ENCODE peak calls at places on chromosomes 16 and 17, in ten cellular contexts. One of them, this sample, is unnamed.

GRCh38 chr17:42118545-42118944 is 2.6 kb downstream of the KAT2A start:
- DNase-seq in AG10803: no peak
- DNase-seq in MM.1S: peak
- DNase-seq in testis: no peak
- DNase-seq in HepG2: peak
- DNase-seq in epithelial cell of esophagus: peak
- DNase-seq in cardiac muscle cell: peak
- DNase-seq in foreskin fibroblast: peak
- DNase-seq in PC-3: no peak
- DNase-seq in right atrium auricular region: no peak
- DNase-seq in this sample: peak

GRCh38 chr16:24906199-24906808 is 60.5 kb downstream of the SLC5A11 start:
- DNase-seq in foreskin fibroblast: peak
- DNase-seq in AG10803: peak
- DNase-seq in right atrium auricular region: no peak
- DNase-seq in MM.1S: peak
- DNase-seq in epithelial cell of esophagus: peak
- DNase-seq in testis: no peak
- DNase-seq in PC-3: peak
- DNase-seq in HepG2: peak
- DNase-seq in cardiac muscle cell: peak
- DNase-seq in this sample: peak

GRCh38 chr17:62966426-62967110 is 533 bp downstream of the TANC2 start:
- DNase-seq in right atrium auricular region: no peak
- DNase-seq in testis: peak
- DNase-seq in PC-3: peak
- DNase-seq in foreskin fibroblast: peak
- DNase-seq in epithelial cell of esophagus: peak
- DNase-seq in cardiac muscle cell: peak
- DNase-seq in AG10803: no peak
- DNase-seq in MM.1S: no peak
- DNase-seq in HepG2: no peak
- DNase-seq in this sample: peak

GRCh38 chr17:27608330-27609230 is 22.4 kb upstream of the LGALS9 start:
- DNase-seq in foreskin fibroblast: no peak
- DNase-seq in testis: no peak
- DNase-seq in PC-3: peak
- DNase-seq in epithelial cell of esophagus: peak
- DNase-seq in right atrium auricular region: no peak
- DNase-seq in AG10803: no peak
- DNase-seq in cardiac muscle cell: no peak
- DNase-seq in MM.1S: no peak
- DNase-seq in HepG2: peak
- DNase-seq in this sample: no peak

GRCh38 chr17:28141783-28142182 is 99.3 kb downstream of the NLK start:
- DNase-seq in right atrium auricular region: no peak
- DNase-seq in cardiac muscle cell: no peak
- DNase-seq in epithelial cell of esophagus: no peak
- DNase-seq in testis: no peak
- DNase-seq in MM.1S: no peak
- DNase-seq in AG10803: no peak
- DNase-seq in PC-3: no peak
- DNase-seq in HepG2: no peak
- DNase-seq in foreskin fibroblast: no peak
- DNase-seq in this sample: no peak

GRCh38 chr17:42184717-42185496 is at the start of gene HCRT:
- DNase-seq in PC-3: no peak
- DNase-seq in MM.1S: peak
- DNase-seq in HepG2: no peak
- DNase-seq in foreskin fibroblast: no peak
- DNase-seq in AG10803: no peak
- DNase-seq in cardiac muscle cell: no peak
- DNase-seq in testis: no peak
- DNase-seq in right atrium auricular region: no peak
- DNase-seq in epithelial cell of esophagus: peak
- DNase-seq in this sample: no peak

GRCh38 chr16:82651921-82652601 is 25.3 kb downstream of the CDH13 start:
- DNase-seq in foreskin fibroblast: no peak
- DNase-seq in cardiac muscle cell: no peak
- DNase-seq in right atrium auricular region: no peak
- DNase-seq in PC-3: no peak
- DNase-seq in MM.1S: peak
- DNase-seq in epithelial cell of esophagus: no peak
- DNase-seq in AG10803: no peak
- DNase-seq in HepG2: no peak
- DNase-seq in testis: no peak
- DNase-seq in this sample: no peak

GRCh38 chr16:81261049-81261648 is 22.7 kb downstream of the BCO1 start:
- DNase-seq in HepG2: peak
- DNase-seq in MM.1S: no peak
- DNase-seq in cardiac muscle cell: peak
- DNase-seq in testis: no peak
- DNase-seq in foreskin fibroblast: peak
- DNase-seq in right atrium auricular region: no peak
- DNase-seq in PC-3: peak
- DNase-seq in epithelial cell of esophagus: peak
- DNase-seq in AG10803: peak
- DNase-seq in this sample: peak

GRCh38 chr16:9135797-9136196 is 44.4 kb downstream of the HAPSTR1 start:
- DNase-seq in HepG2: no peak
- DNase-seq in epithelial cell of esophagus: peak
- DNase-seq in cardiac muscle cell: no peak
- DNase-seq in right atrium auricular region: no peak
- DNase-seq in PC-3: no peak
- DNase-seq in MM.1S: peak
- DNase-seq in AG10803: no peak
- DNase-seq in testis: no peak
- DNase-seq in foreskin fibroblast: no peak
- DNase-seq in this sample: no peak

GRCh38 chr16:19095699-19096098 is 18.1 kb upstream of the ITPRIPL2 start:
- DNase-seq in PC-3: peak
- DNase-seq in AG10803: no peak
- DNase-seq in testis: no peak
- DNase-seq in HepG2: no peak
- DNase-seq in epithelial cell of esophagus: peak
- DNase-seq in MM.1S: no peak
- DNase-seq in right atrium auricular region: no peak
- DNase-seq in cardiac muscle cell: no peak
- DNase-seq in foreskin fibroblast: no peak
- DNase-seq in this sample: no peak

GRCh38 chr17:64920419-64921172 is 1.3 kb upstream of the LRRC37A3 start:
- DNase-seq in epithelial cell of esophagus: peak
- DNase-seq in AG10803: no peak
- DNase-seq in testis: no peak
- DNase-seq in cardiac muscle cell: no peak
- DNase-seq in right atrium auricular region: no peak
- DNase-seq in PC-3: no peak
- DNase-seq in foreskin fibroblast: peak
- DNase-seq in HepG2: peak
- DNase-seq in MM.1S: no peak
- DNase-seq in this sample: no peak

DNA sequence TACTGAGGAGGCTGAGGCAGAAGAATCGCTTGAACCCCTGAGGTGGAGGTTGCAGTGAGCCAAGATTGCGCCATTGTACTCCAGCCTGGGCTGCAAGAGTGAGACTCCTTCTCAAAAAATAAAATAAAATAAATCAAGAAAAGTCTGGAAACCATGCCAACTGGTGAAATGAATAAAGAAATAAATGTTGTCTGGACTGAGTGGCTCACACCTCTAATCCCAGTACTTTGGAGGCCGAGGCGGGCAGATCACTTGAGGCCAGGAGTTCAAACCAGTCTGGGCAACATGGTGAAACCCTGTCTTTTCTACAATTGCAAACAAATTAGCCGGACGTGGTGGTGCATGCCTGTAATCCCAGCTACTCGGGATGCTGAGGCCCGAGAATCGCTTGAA is 744 bp upstream of the LRRC37A3 start:
- DNase-seq in epithelial cell of esophagus: no peak
- DNase-seq in right atrium auricular region: no peak
- DNase-seq in MM.1S: no peak
- DNase-seq in foreskin fibroblast: peak
- DNase-seq in PC-3: peak
- DNase-seq in testis: peak
- DNase-seq in AG10803: peak
- DNase-seq in cardiac muscle cell: peak
- DNase-seq in HepG2: peak
- DNase-seq in this sample: peak
- H3K4me3 ChIP-seq in epithelial cell of esophagus: peak
- H3K4me3 ChIP-seq in right atrium auricular region: peak
- H3K4me3 ChIP-seq in MM.1S: peak
- H3K4me3 ChIP-seq in foreskin fibroblast: peak
- H3K4me3 ChIP-seq in PC-3: peak
- H3K4me3 ChIP-seq in testis: peak
- H3K4me3 ChIP-seq in AG10803: peak
- H3K4me3 ChIP-seq in cardiac muscle cell: peak
- H3K4me3 ChIP-seq in HepG2: peak
- H3K4me3 ChIP-seq in this sample: peak

DNA sequence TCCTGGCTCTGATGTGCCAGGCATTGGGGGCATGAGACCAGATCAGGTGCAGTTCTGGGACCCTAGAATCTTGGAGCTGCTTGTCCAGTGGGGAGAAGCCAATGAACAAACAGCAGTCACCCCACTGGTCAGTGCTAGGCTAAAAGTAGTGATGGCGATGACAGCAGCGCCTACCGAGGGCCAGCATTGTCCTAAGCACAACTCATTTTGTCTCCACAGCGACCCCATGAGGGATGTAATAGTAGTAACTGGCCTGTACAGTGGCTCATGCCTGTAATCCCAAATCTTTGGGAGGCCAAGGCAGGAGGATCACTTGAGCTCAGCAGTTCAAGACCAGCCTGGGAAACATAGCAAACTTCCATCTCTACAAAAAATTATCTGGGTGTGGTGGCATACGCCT is 6.2 kb downstream of the SMCR8 start:
- DNase-seq in MM.1S: no peak
- DNase-seq in HepG2: no peak
- DNase-seq in testis: no peak
- DNase-seq in epithelial cell of esophagus: peak
- DNase-seq in AG10803: peak
- DNase-seq in cardiac muscle cell: peak
- DNase-seq in right atrium auricular region: no peak
- DNase-seq in PC-3: peak
- DNase-seq in foreskin fibroblast: peak
- DNase-seq in this sample: peak
- TF ChIP-seq CTCF in MM.1S: no peak
- TF ChIP-seq CTCF in HepG2: peak
- TF ChIP-seq CTCF in testis: no peak
- TF ChIP-seq CTCF in epithelial cell of esophagus: peak
- TF ChIP-seq CTCF in AG10803: peak
- TF ChIP-seq CTCF in cardiac muscle cell: peak
- TF ChIP-seq CTCF in right atrium auricular region: no peak
- TF ChIP-seq CTCF in PC-3: peak
- TF ChIP-seq CTCF in foreskin fibroblast: no peak
- TF ChIP-seq CTCF in this sample: no peak

DNA sequence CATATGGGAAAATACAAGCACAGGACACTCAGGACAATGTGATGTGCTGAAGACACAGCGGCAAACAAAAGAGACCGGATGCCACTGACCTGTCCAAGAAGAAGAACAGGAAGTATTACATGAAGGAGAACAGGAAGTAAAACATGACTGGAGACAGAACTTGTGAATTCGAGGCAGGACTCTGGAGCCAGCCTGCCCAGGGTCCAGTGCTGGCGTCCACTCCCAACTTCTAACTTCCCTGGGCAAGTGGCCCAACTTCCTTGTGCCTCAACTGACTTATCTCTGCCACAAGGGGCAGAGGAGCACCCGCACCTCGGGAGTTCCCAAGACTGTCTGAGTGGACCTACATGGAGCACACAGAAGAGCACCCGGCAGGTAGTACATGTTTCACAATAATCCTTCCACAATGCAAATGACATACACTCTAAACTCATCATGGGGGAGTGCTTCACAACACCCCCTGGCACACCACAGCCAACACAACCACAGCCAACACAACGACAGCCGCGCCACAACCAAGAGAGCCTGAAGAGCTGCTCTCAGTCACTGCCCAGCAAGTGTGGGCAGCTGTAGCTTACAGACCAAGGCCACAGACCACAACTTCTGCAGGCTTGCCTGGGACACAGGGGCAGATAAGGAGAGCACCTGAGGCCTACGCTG is 36.6 kb downstream of the ANKRD11 start:
- DNase-seq in testis: no peak
- DNase-seq in MM.1S: no peak
- DNase-seq in cardiac muscle cell: peak
- DNase-seq in HepG2: no peak
- DNase-seq in epithelial cell of esophagus: peak
- DNase-seq in AG10803: no peak
- DNase-seq in foreskin fibroblast: peak
- DNase-seq in PC-3: peak
- DNase-seq in right atrium auricular region: no peak
- DNase-seq in this sample: peak
- H3K4me3 ChIP-seq in testis: no peak
- H3K4me3 ChIP-seq in MM.1S: peak
- H3K4me3 ChIP-seq in cardiac muscle cell: no peak
- H3K4me3 ChIP-seq in HepG2: no peak
- H3K4me3 ChIP-seq in epithelial cell of esophagus: no peak
- H3K4me3 ChIP-seq in AG10803: no peak
- H3K4me3 ChIP-seq in foreskin fibroblast: no peak
- H3K4me3 ChIP-seq in PC-3: no peak
- H3K4me3 ChIP-seq in right atrium auricular region: no peak
- H3K4me3 ChIP-seq in this sample: no peak

DNA sequence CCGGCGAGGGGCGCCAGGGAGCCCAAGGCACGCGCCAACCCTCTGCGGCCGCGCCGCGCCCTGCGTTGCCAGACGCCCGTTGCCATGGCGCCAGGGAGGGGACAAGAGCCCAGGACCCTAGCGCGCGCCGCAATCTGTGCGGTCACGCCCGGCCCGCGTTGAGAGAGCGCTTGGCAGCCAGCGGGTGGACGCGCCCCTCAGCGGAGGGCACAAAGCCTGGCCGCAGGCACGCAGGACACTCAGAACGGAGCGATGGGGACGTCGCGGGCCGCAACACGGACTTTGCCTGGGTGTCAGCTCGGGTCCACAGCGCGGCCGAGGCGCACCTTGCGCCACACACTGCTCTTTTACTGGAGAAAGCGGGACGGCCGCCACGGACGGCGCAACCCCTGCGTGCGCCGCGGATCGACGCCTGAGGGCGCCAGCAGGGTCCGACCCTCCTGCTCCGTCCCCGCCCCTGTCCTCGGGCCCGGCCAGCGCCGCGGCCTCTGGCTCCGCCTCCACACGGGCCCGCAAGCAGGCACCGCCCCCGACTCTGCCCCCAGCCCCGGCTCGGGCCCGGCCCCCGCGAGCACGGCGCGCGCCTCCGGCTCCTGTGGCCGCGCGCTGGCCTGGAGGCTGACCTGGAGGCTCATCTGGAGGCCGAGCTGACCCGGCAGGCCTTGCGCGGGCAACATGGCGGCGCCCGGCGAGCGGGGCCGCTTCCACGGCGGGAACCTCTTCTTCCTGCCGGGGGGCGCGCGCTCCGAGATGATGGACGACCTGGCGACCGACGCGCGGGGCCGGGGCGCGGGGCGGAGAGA is at the start of gene GFER:
- DNase-seq in HepG2: peak
- DNase-seq in AG10803: peak
- DNase-seq in testis: peak
- DNase-seq in PC-3: peak
- DNase-seq in right atrium auricular region: peak
- DNase-seq in foreskin fibroblast: peak
- DNase-seq in MM.1S: peak
- DNase-seq in cardiac muscle cell: peak
- DNase-seq in epithelial cell of esophagus: peak
- DNase-seq in this sample: peak
- TF ChIP-seq CTCF in HepG2: peak
- TF ChIP-seq CTCF in AG10803: peak
- TF ChIP-seq CTCF in testis: no peak
- TF ChIP-seq CTCF in PC-3: no peak
- TF ChIP-seq CTCF in right atrium auricular region: no peak
- TF ChIP-seq CTCF in foreskin fibroblast: peak
- TF ChIP-seq CTCF in MM.1S: peak
- TF ChIP-seq CTCF in cardiac muscle cell: peak
- TF ChIP-seq CTCF in epithelial cell of esophagus: no peak
- TF ChIP-seq CTCF in this sample: peak

GRCh38 chr17:48382989-48383388 is 47.0 kb downstream of the SKAP1 start:
- DNase-seq in foreskin fibroblast: no peak
- DNase-seq in HepG2: no peak
- DNase-seq in PC-3: peak
- DNase-seq in cardiac muscle cell: no peak
- DNase-seq in MM.1S: no peak
- DNase-seq in testis: no peak
- DNase-seq in epithelial cell of esophagus: no peak
- DNase-seq in right atrium auricular region: no peak
- DNase-seq in AG10803: no peak
- DNase-seq in this sample: no peak
- H3K4me3 ChIP-seq in foreskin fibroblast: no peak
- H3K4me3 ChIP-seq in HepG2: no peak
- H3K4me3 ChIP-seq in PC-3: no peak
- H3K4me3 ChIP-seq in cardiac muscle cell: no peak
- H3K4me3 ChIP-seq in MM.1S: no peak
- H3K4me3 ChIP-seq in testis: no peak
- H3K4me3 ChIP-seq in epithelial cell of esophagus: no peak
- H3K4me3 ChIP-seq in right atrium auricular region: no peak
- H3K4me3 ChIP-seq in AG10803: no peak
- H3K4me3 ChIP-seq in this sample: no peak

This sample was measured in fibroblast of pulmonary artery.